ENCODE peak calls at places on chromosomes 7 and 10, in six cellular contexts. F is prostate gland; L is activated CD8-positive, alpha-beta T cell treated with anti-CD3 and anti-CD28 coated beads for 36 hours; X is choroid plexus epithelial cell; B is transverse colon; J is BE2C. C is an unnamed sample.

GRCh38 chr7:99693427-99694200 is 13.8 kb upstream of the CYP3A5 start:
- DNase-seq in F (no peak), L (peak), X (no peak), B (peak), J (peak), C (no peak)

GRCh38 chr7:22351329-22351692 is 5.6 kb downstream of the RAPGEF5 start:
- DNase-seq in F (no peak), L (no peak), X (no peak), B (no peak), J (no peak), C (no peak)

GRCh38 chr10:124539935-124540641 is 78.5 kb downstream of the LHPP start:
- DNase-seq in F (peak), L (peak), X (peak), B (peak), J (peak), C (no peak)

GRCh38 chr10:71968553-71969474 is 4.6 kb downstream of the CHST3 start:
- DNase-seq in F (no peak), L (no peak), X (no peak), B (no peak), J (no peak), C (no peak)

GRCh38 chr7:38574121-38574520 is 57.1 kb downstream of the AMPH start:
- DNase-seq in F (no peak), L (no peak), X (peak), B (no peak), J (no peak), C (no peak)

GRCh38 chr7:78620931-78621330 is 822.4 kb downstream of the PHTF2 start:
- DNase-seq in F (no peak), L (no peak), X (peak), B (no peak), J (no peak), C (no peak)

GRCh38 chr7:55271661-55272060 is 93.5 kb upstream of the LANCL2 start:
- DNase-seq in F (no peak), L (no peak), X (no peak), B (no peak), J (no peak), C (no peak)

GRCh38 chr10:4291995-4292394 is 507.0 kb upstream of the KLF6 start:
- DNase-seq in F (no peak), L (no peak), X (no peak), B (no peak), J (no peak), C (no peak)

GRCh38 chr7:66741706-66742053 is 1.1 kb downstream of the RABGEF1 start:
- DNase-seq in F (no peak), L (no peak), X (peak), B (peak), J (no peak), C (no peak)

GRCh38 chr7:47216439-47216838 is 365.5 kb downstream of the TNS3 start:
- DNase-seq in F (no peak), L (no peak), X (peak), B (no peak), J (no peak), C (no peak)

GRCh38 chr7:25615603-25616002 is 387.3 kb upstream of the NPVF start:
- DNase-seq in F (no peak), L (no peak), X (peak), B (no peak), J (no peak), C (no peak)

GRCh38 chr7:91929463-91929862 is 11.2 kb upstream of the AKAP9 start:
- DNase-seq in F (no peak), L (no peak), X (no peak), B (no peak), J (no peak), C (no peak)

GRCh38 chr7:81439591-81439990 is 330.3 kb downstream of the HGF start:
- DNase-seq in F (no peak), L (no peak), X (peak), B (no peak), J (no peak), C (no peak)

GRCh38 chr7:50182734-50183133 is 89.7 kb upstream of the ZPBP start:
- DNase-seq in F (no peak), L (no peak), X (no peak), B (no peak), J (no peak), C (no peak)

GRCh38 chr7:34104992-34105391 is 199.7 kb downstream of the BMPER start:
- DNase-seq in F (no peak), L (no peak), X (no peak), B (no peak), J (no peak), C (no peak)

GRCh38 chr10:16964571-16965241 is 147.5 kb upstream of the RSU1 start:
- DNase-seq in F (no peak), L (no peak), X (no peak), B (no peak), J (peak), C (no peak)

GRCh38 chr7:55021951-55022617 is 3.3 kb downstream of the EGFR start:
- DNase-seq in F (no peak), L (no peak), X (peak), B (no peak), J (no peak), C (no peak)

GRCh38 chr10:110610308-110610774 is 33.8 kb upstream of the RBM20 start:
- DNase-seq in F (peak), L (peak), X (peak), B (peak), J (peak), C (no peak)

GRCh38 chr7:150937848-150938561 is 40.1 kb downstream of the KCNH2 start:
- DNase-seq in F (no peak), L (peak), X (peak), B (no peak), J (peak), C (no peak)

GRCh38 chr10:115171392-115171960 is 78.3 kb downstream of the ATRNL1 start:
- DNase-seq in F (no peak), L (no peak), X (peak), B (no peak), J (no peak), C (no peak)

GRCh38 chr7:44103941-44104879 is at the start of gene AEBP1:
- DNase-seq in F (no peak), L (peak), X (peak), B (peak), J (peak), C (no peak)

GRCh38 chr7:81624021-81624630 is 145.7 kb downstream of the HGF start:
- DNase-seq in F (no peak), L (no peak), X (peak), B (no peak), J (no peak), C (no peak)

GRCh38 chr10:110643670-110644597 is at the start of gene RBM20:
- DNase-seq in F (no peak), L (peak), X (no peak), B (peak), J (peak), C (no peak)

GRCh38 chr7:5702876-5703571 is 78.4 kb downstream of the RNF216 start:
- DNase-seq in F (no peak), L (no peak), X (peak), B (no peak), J (no peak), C (no peak)

GRCh38 chr7:114957434-114957833 is 35.5 kb downstream of the MDFIC start:
- DNase-seq in F (no peak), L (no peak), X (no peak), B (no peak), J (no peak), C (no peak)

DNA sequence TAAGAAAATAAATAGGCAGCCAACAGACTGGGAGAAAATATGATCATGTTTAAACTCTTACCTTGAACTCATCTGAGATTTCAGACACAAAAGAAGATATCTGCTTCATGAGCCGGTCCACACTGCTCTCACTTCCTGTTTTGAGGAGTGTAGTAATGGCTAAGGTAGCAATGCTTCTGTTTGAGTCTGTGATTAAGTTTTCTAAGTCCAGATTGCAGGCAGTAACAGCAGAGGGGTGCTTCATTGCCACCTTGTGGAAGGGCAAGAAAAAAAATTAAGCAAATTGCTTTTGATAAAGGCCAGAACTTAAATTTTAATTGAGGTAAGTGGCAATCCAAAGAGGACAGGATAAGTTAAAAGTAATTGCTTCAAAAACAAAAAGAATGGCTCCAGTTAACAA is 69.1 kb downstream of the MEST start:
- DNase-seq in F (no peak), L (peak), X (peak), B (no peak), J (no peak), C (no peak)
- TF ChIP-seq CTCF in F (no peak), L (peak), X (peak), B (peak), J (peak), C (peak)

DNA sequence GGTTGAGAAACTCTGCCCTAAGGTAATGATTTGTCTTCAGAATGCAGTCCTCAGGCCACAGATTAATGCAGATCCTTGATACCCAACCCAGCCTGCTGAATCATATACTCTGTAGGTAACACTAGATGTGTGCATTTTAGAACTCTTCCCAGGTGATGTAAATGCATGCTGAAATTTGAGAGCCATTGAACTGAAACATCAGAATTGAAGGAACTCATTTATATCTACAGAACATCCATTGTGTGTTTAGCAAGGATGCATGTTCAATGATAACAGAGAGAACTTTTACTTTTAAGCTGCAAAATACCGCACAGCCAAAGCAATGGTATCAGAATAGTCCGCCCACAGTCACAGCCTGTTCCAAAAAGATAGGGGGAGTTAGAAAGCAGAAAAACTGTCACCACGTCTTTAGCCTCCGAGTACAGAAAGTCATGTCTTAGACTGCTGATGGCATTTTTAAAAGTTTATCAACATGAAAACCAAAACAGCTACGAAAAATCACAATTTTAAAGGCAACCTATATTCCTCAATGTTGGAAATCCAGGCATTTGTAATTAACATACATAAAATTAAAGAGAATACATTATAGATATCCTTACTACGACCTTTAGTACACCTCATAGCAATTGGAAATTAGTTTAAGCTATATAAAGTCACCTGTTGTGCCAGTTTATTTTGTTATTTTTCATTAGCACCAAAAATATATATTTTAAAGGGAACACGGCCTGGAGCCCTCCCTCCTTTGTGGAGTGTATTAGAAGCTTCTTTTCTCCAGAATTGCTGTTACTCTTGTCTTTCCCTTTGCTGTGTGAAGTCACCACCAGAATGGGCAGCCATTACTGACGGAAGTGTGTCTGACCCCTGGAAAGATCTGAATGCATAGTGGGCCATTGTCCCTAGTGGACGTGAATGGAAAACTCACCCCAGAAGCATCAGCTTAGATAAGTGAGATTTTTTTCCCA is 65.8 kb upstream of the PRKAR2B start:
- DNase-seq in F (no peak), L (no peak), X (no peak), B (no peak), J (no peak), C (no peak)
- TF ChIP-seq CTCF in F (no peak), L (no peak), X (peak), B (no peak), J (peak), C (no peak)

DNA sequence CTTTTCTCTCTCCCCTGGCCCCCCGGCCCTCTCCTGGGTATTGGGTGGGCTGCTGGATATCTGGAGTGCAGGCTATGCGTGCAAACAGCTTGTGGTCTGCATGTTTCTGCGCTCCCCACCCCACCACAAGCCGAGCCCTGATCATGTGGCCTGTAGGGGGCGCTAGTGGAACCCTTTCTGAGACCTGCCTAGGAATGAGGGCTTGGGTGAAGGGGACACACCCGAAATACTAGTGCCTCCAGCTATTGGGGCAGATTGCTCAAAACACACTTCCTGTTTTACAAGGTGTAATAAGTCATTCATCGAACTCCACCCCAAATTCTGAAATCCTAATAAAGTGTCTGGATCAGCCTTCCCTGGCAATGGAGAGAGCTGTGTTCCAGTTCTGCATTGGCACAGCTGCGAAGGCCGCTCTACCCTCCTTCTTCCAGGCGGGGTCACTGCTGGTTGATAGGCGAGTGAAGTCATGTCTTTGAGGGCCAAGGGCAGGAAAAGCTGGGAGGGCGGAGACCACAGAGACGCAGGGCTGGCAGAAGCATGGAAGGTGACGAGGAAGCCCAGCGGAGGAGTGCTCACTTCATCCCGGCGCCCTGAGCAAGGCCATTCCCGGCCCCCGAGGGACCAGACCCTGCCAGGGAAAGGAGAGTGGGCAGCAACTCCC is 19.8 kb upstream of the PRRT4 start:
- DNase-seq in F (no peak), L (peak), X (no peak), B (no peak), J (no peak), C (no peak)
- TF ChIP-seq CTCF in F (no peak), L (peak), X (peak), B (peak), J (peak), C (peak)

DNA sequence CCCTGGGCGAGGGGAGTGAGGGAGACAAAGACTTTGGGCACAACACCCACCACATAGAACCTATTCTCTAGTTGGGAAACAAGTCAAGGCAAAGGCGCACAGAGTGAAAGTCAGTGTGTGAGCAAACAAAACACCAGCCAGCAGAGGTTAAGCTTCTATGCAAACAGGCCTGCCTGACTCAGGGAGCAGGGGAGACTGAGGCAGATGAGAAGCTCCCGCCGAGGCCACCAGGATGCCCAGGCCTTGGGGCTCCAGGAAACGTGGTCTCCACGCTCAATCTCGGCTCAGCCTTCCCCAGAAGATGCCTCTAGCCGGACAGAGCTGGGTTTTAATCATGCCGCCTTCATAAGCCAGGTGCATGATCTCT is 74.1 kb upstream of the KCNMA1 start:
- DNase-seq in F (no peak), L (no peak), X (no peak), B (no peak), J (no peak), C (no peak)
- TF ChIP-seq CTCF in F (no peak), L (peak), X (no peak), B (no peak), J (no peak), C (no peak)

DNA sequence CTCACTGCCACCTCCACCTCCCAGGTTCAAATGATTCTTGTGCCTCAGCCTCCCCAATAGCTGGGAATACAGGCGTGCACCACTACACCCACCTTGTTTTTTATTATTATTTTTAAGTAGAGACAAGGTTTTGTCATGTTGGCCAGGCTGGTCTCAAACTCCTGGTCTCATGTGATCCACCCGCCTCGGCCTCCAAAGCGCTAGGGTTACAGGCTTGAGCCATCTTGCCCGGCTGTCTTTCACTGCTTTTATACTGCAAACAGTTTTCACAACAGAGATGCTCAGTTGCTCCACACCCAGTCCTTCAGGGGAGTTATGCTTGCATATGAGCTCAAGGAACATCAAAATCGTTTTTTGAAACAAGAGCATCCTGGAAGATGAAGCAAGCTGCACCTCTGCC is 1.3 kb upstream of the PRR15 start:
- DNase-seq in F (no peak), L (no peak), X (peak), B (no peak), J (no peak), C (no peak)
- TF ChIP-seq CTCF in F (no peak), L (no peak), X (no peak), B (no peak), J (no peak), C (no peak)

GRCh38 chr7:109926738-109927137 is 1164.2 kb upstream of the LRRN3 start:
- DNase-seq in F (no peak), L (no peak), X (no peak), B (no peak), J (no peak), C (no peak)
- TF ChIP-seq CTCF in F (no peak), L (no peak), X (no peak), B (no peak), J (no peak), C (no peak)

DNA sequence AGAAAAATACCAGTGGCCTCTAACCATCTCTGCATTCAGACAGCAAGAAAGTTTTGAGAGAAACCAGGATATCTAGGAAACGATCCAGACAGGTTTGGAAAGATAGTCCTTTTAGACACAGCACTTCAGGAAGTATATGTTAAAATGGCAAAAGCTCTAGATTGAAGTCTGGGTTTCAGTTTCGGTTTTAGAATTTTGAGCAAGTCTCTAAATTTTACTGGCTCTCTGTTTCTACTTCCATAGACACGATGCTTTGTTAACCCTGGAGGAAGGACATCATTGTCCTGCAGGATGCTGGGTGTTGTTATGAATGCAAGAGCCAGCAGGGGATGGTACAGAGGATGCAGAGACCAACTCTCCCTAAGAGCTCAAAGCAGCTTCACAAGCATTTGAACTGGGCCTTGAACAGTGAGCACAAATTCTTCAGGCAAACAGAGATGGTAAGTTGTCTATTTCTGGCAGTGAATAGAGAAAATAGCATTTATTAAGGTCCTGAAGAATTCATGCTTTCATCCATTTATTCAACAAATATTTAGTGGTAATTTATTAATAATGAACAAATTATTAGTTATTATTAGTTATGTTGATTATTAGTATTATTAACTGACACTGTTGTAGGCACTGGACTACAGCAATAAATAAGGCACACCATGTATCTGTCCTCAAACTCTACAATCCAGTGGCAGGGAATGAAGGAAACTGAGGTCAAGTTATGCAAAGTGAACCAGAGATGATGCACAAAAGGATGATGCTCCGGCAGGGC is 152.7 kb upstream of the NRP1 start:
- DNase-seq in F (no peak), L (no peak), X (peak), B (no peak), J (no peak), C (no peak)
- TF ChIP-seq CTCF in F (no peak), L (no peak), X (peak), B (no peak), J (peak), C (peak)

GRCh38 chr7:155862088-155862487 is 49.8 kb upstream of the SHH start:
- DNase-seq in F (no peak), L (no peak), X (no peak), B (no peak), J (no peak), C (no peak)

GRCh38 chr7:155861480-155861868 is 49.2 kb upstream of the SHH start:
- DNase-seq in F (no peak), L (no peak), X (no peak), B (no peak), J (no peak), C (no peak)

GRCh38 chr7:155863721-155864151 is 51.5 kb upstream of the SHH start:
- DNase-seq in F (no peak), L (no peak), X (no peak), B (no peak), J (no peak), C (no peak)

GRCh38 chr7:155860840-155861479 is 48.7 kb upstream of the SHH start:
- DNase-seq in F (peak), L (no peak), X (peak), B (no peak), J (no peak), C (no peak)

DNA sequence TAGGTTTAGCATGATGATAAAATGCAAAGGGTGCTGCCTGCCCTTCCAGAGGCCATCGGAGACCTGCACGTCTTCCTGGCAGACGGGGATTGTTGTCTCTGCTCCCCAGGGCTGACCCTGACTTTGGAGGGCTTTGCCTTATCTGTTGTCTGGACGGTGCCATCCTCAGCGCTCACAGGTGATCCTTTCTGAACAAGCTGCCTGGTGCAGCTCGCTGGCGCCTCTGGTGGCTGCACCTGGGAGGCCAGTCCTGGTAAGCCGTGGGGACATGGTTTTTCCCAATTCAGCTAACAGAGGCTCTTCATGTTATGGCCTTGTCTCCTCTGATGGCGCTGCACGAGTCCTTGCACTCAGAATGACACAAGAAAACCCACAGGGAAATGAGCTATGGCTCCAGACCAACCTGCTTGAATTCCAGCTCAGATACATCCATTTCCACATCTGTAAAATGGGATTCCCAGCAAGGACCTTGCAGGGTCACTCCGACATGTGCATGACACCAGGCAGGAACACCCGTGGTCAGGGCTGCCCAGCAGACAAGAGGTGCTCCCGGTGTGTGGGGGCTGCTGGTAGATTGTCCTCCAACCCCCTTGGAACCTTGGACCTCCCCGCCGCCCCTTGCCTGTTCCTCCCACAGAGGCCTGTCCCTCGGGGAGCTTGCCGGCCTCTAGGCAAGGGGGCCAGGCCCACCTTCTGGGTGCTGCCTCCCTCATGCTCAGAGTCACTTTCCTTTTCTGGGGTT is 50.4 kb upstream of the SHH start:
- DNase-seq in F (no peak), L (no peak), X (no peak), B (no peak), J (no peak), C (no peak)
- TF ChIP-seq CTCF in F (no peak), L (no peak), X (peak), B (no peak), J (peak), C (no peak)

C was measured in AG04449.